ENCODE peak calls at places on chromosome 21, in ten cellular contexts. One of them, this sample, is unnamed.

GRCh38 chr21:37677006-37677405 is 239.3 kb downstream of the KCNJ6 start:
- DNase-seq in heart left ventricle: no peak
- DNase-seq in mucosa of descending colon: no peak
- DNase-seq in heart right ventricle: no peak
- DNase-seq in spleen: no peak
- DNase-seq in Caco-2: no peak
- DNase-seq in CD8-positive, alpha-beta T cell: no peak
- DNase-seq in progenitor cell of endocrine pancreas: no peak
- DNase-seq in fibroblast of the aortic adventitia: no peak
- DNase-seq in dorsolateral prefrontal cortex: no peak
- DNase-seq in this sample: no peak

GRCh38 chr21:33229776-33230517 is at the start of gene IFNAR2:
- DNase-seq in CD8-positive, alpha-beta T cell: peak
- DNase-seq in progenitor cell of endocrine pancreas: peak
- DNase-seq in Caco-2: peak
- DNase-seq in spleen: peak
- DNase-seq in dorsolateral prefrontal cortex: peak
- DNase-seq in mucosa of descending colon: peak
- DNase-seq in heart right ventricle: peak
- DNase-seq in fibroblast of the aortic adventitia: peak
- DNase-seq in heart left ventricle: peak
- DNase-seq in this sample: peak

GRCh38 chr21:35202431-35202830 is 153.3 kb upstream of the RUNX1 start:
- DNase-seq in heart left ventricle: no peak
- DNase-seq in CD8-positive, alpha-beta T cell: no peak
- DNase-seq in mucosa of descending colon: no peak
- DNase-seq in progenitor cell of endocrine pancreas: no peak
- DNase-seq in Caco-2: no peak
- DNase-seq in spleen: no peak
- DNase-seq in heart right ventricle: no peak
- DNase-seq in fibroblast of the aortic adventitia: peak
- DNase-seq in dorsolateral prefrontal cortex: no peak
- DNase-seq in this sample: no peak

GRCh38 chr21:20443558-20444155 is 554.6 kb upstream of the NCAM2 start:
- DNase-seq in progenitor cell of endocrine pancreas: no peak
- DNase-seq in heart left ventricle: no peak
- DNase-seq in fibroblast of the aortic adventitia: no peak
- DNase-seq in heart right ventricle: no peak
- DNase-seq in Caco-2: peak
- DNase-seq in CD8-positive, alpha-beta T cell: no peak
- DNase-seq in dorsolateral prefrontal cortex: no peak
- DNase-seq in spleen: no peak
- DNase-seq in mucosa of descending colon: no peak
- DNase-seq in this sample: no peak

GRCh38 chr21:29656504-29657227 is 283.1 kb downstream of the GRIK1 start:
- DNase-seq in heart left ventricle: no peak
- DNase-seq in fibroblast of the aortic adventitia: peak
- DNase-seq in dorsolateral prefrontal cortex: no peak
- DNase-seq in progenitor cell of endocrine pancreas: no peak
- DNase-seq in heart right ventricle: no peak
- DNase-seq in mucosa of descending colon: no peak
- DNase-seq in spleen: no peak
- DNase-seq in CD8-positive, alpha-beta T cell: no peak
- DNase-seq in Caco-2: no peak
- DNase-seq in this sample: no peak

GRCh38 chr21:33026878-33027400 is 1.2 kb downstream of the OLIG2 start:
- DNase-seq in fibroblast of the aortic adventitia: peak
- DNase-seq in Caco-2: no peak
- DNase-seq in progenitor cell of endocrine pancreas: no peak
- DNase-seq in dorsolateral prefrontal cortex: no peak
- DNase-seq in spleen: no peak
- DNase-seq in heart left ventricle: no peak
- DNase-seq in heart right ventricle: no peak
- DNase-seq in mucosa of descending colon: no peak
- DNase-seq in CD8-positive, alpha-beta T cell: no peak
- DNase-seq in this sample: peak

GRCh38 chr21:34524671-34525601 is 12.9 kb upstream of the KCNE1 start:
- DNase-seq in mucosa of descending colon: no peak
- DNase-seq in Caco-2: peak
- DNase-seq in dorsolateral prefrontal cortex: no peak
- DNase-seq in fibroblast of the aortic adventitia: peak
- DNase-seq in heart left ventricle: no peak
- DNase-seq in CD8-positive, alpha-beta T cell: no peak
- DNase-seq in spleen: no peak
- DNase-seq in progenitor cell of endocrine pancreas: no peak
- DNase-seq in heart right ventricle: no peak
- DNase-seq in this sample: no peak

GRCh38 chr21:26945916-26946315 is 21.0 kb downstream of the ADAMTS5 start:
- DNase-seq in progenitor cell of endocrine pancreas: no peak
- DNase-seq in dorsolateral prefrontal cortex: no peak
- DNase-seq in fibroblast of the aortic adventitia: peak
- DNase-seq in Caco-2: no peak
- DNase-seq in heart left ventricle: no peak
- DNase-seq in heart right ventricle: peak
- DNase-seq in mucosa of descending colon: no peak
- DNase-seq in CD8-positive, alpha-beta T cell: no peak
- DNase-seq in spleen: no peak
- DNase-seq in this sample: no peak

DNA sequence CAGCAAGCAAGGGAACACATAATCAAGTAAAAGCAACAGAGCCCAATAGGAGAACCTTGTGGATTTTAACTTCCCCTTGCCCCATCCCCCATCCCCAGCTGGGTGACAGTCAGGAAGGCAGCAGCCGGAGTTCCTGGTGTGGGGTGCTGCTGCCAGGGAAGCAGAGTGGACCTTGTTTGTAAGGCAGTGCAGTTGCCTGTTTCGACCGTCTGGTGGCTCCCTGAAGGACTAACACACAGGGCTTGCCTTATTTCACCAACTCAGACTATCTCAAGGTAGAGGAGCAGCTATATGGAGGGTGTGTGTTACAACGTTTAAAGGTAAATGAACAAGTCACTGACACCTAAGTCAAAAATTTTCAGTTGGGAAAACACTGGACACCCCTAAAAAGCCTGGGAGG is 6.6 kb downstream of the KRTAP10-8 start:
- DNase-seq in CD8-positive, alpha-beta T cell: no peak
- DNase-seq in fibroblast of the aortic adventitia: peak
- DNase-seq in progenitor cell of endocrine pancreas: no peak
- DNase-seq in heart left ventricle: peak
- DNase-seq in spleen: peak
- DNase-seq in Caco-2: no peak
- DNase-seq in heart right ventricle: peak
- DNase-seq in dorsolateral prefrontal cortex: no peak
- DNase-seq in mucosa of descending colon: peak
- DNase-seq in this sample: no peak
- TF ChIP-seq CTCF in CD8-positive, alpha-beta T cell: no peak
- TF ChIP-seq CTCF in fibroblast of the aortic adventitia: peak
- TF ChIP-seq CTCF in progenitor cell of endocrine pancreas: peak
- TF ChIP-seq CTCF in heart left ventricle: peak
- TF ChIP-seq CTCF in spleen: peak
- TF ChIP-seq CTCF in Caco-2: no peak
- TF ChIP-seq CTCF in heart right ventricle: peak
- TF ChIP-seq CTCF in dorsolateral prefrontal cortex: no peak
- TF ChIP-seq CTCF in mucosa of descending colon: peak
- TF ChIP-seq CTCF in this sample: peak

GRCh38 chr21:42535602-42536171 is 22.0 kb downstream of the SLC37A1 start:
- DNase-seq in CD8-positive, alpha-beta T cell: no peak
- DNase-seq in dorsolateral prefrontal cortex: no peak
- DNase-seq in mucosa of descending colon: peak
- DNase-seq in heart right ventricle: no peak
- DNase-seq in spleen: peak
- DNase-seq in fibroblast of the aortic adventitia: no peak
- DNase-seq in Caco-2: no peak
- DNase-seq in heart left ventricle: no peak
- DNase-seq in progenitor cell of endocrine pancreas: no peak
- DNase-seq in this sample: peak

GRCh38 chr21:42538479-42539275 is 25.0 kb downstream of the SLC37A1 start:
- DNase-seq in Caco-2: no peak
- DNase-seq in heart left ventricle: no peak
- DNase-seq in heart right ventricle: no peak
- DNase-seq in progenitor cell of endocrine pancreas: no peak
- DNase-seq in spleen: no peak
- DNase-seq in fibroblast of the aortic adventitia: no peak
- DNase-seq in dorsolateral prefrontal cortex: no peak
- DNase-seq in mucosa of descending colon: no peak
- DNase-seq in CD8-positive, alpha-beta T cell: no peak
- DNase-seq in this sample: no peak

GRCh38 chr21:42536601-42537000 is 22.9 kb downstream of the SLC37A1 start:
- DNase-seq in CD8-positive, alpha-beta T cell: no peak
- DNase-seq in heart right ventricle: no peak
- DNase-seq in spleen: no peak
- DNase-seq in Caco-2: no peak
- DNase-seq in progenitor cell of endocrine pancreas: no peak
- DNase-seq in fibroblast of the aortic adventitia: no peak
- DNase-seq in dorsolateral prefrontal cortex: no peak
- DNase-seq in mucosa of descending colon: no peak
- DNase-seq in heart left ventricle: no peak
- DNase-seq in this sample: no peak

GRCh38 chr21:42539342-42539741 is 25.7 kb downstream of the SLC37A1 start:
- DNase-seq in CD8-positive, alpha-beta T cell: no peak
- DNase-seq in mucosa of descending colon: no peak
- DNase-seq in spleen: no peak
- DNase-seq in Caco-2: no peak
- DNase-seq in heart right ventricle: no peak
- DNase-seq in heart left ventricle: no peak
- DNase-seq in progenitor cell of endocrine pancreas: no peak
- DNase-seq in dorsolateral prefrontal cortex: no peak
- DNase-seq in fibroblast of the aortic adventitia: no peak
- DNase-seq in this sample: no peak

GRCh38 chr21:42537106-42537742 is 23.6 kb downstream of the SLC37A1 start:
- DNase-seq in progenitor cell of endocrine pancreas: no peak
- DNase-seq in dorsolateral prefrontal cortex: no peak
- DNase-seq in spleen: no peak
- DNase-seq in heart left ventricle: no peak
- DNase-seq in CD8-positive, alpha-beta T cell: no peak
- DNase-seq in fibroblast of the aortic adventitia: no peak
- DNase-seq in Caco-2: peak
- DNase-seq in heart right ventricle: no peak
- DNase-seq in mucosa of descending colon: no peak
- DNase-seq in this sample: peak
- TF ChIP-seq CTCF in progenitor cell of endocrine pancreas: peak
- TF ChIP-seq CTCF in dorsolateral prefrontal cortex: peak
- TF ChIP-seq CTCF in spleen: peak
- TF ChIP-seq CTCF in heart left ventricle: peak
- TF ChIP-seq CTCF in CD8-positive, alpha-beta T cell: no peak
- TF ChIP-seq CTCF in fibroblast of the aortic adventitia: peak
- TF ChIP-seq CTCF in Caco-2: peak
- TF ChIP-seq CTCF in heart right ventricle: no peak
- TF ChIP-seq CTCF in mucosa of descending colon: no peak
- TF ChIP-seq CTCF in this sample: peak

GRCh38 chr21:16004523-16004922 is 274.7 kb downstream of the USP25 start:
- DNase-seq in fibroblast of the aortic adventitia: no peak
- DNase-seq in CD8-positive, alpha-beta T cell: no peak
- DNase-seq in spleen: no peak
- DNase-seq in Caco-2: no peak
- DNase-seq in heart left ventricle: no peak
- DNase-seq in progenitor cell of endocrine pancreas: no peak
- DNase-seq in mucosa of descending colon: no peak
- DNase-seq in dorsolateral prefrontal cortex: no peak
- DNase-seq in heart right ventricle: no peak
- DNase-seq in this sample: no peak

GRCh38 chr21:15999741-16000140 is 270.0 kb downstream of the USP25 start:
- DNase-seq in fibroblast of the aortic adventitia: no peak
- DNase-seq in CD8-positive, alpha-beta T cell: no peak
- DNase-seq in spleen: no peak
- DNase-seq in progenitor cell of endocrine pancreas: no peak
- DNase-seq in mucosa of descending colon: no peak
- DNase-seq in dorsolateral prefrontal cortex: no peak
- DNase-seq in heart right ventricle: no peak
- DNase-seq in heart left ventricle: no peak
- DNase-seq in Caco-2: no peak
- DNase-seq in this sample: no peak

GRCh38 chr21:16007933-16008332 is 278.2 kb downstream of the USP25 start:
- DNase-seq in mucosa of descending colon: no peak
- DNase-seq in heart right ventricle: no peak
- DNase-seq in heart left ventricle: no peak
- DNase-seq in dorsolateral prefrontal cortex: no peak
- DNase-seq in progenitor cell of endocrine pancreas: no peak
- DNase-seq in fibroblast of the aortic adventitia: no peak
- DNase-seq in spleen: no peak
- DNase-seq in Caco-2: no peak
- DNase-seq in CD8-positive, alpha-beta T cell: no peak
- DNase-seq in this sample: no peak

GRCh38 chr21:16004121-16004520 is 274.3 kb downstream of the USP25 start:
- DNase-seq in mucosa of descending colon: no peak
- DNase-seq in spleen: no peak
- DNase-seq in heart right ventricle: no peak
- DNase-seq in heart left ventricle: no peak
- DNase-seq in fibroblast of the aortic adventitia: peak
- DNase-seq in dorsolateral prefrontal cortex: no peak
- DNase-seq in progenitor cell of endocrine pancreas: no peak
- DNase-seq in Caco-2: no peak
- DNase-seq in CD8-positive, alpha-beta T cell: no peak
- DNase-seq in this sample: no peak

DNA sequence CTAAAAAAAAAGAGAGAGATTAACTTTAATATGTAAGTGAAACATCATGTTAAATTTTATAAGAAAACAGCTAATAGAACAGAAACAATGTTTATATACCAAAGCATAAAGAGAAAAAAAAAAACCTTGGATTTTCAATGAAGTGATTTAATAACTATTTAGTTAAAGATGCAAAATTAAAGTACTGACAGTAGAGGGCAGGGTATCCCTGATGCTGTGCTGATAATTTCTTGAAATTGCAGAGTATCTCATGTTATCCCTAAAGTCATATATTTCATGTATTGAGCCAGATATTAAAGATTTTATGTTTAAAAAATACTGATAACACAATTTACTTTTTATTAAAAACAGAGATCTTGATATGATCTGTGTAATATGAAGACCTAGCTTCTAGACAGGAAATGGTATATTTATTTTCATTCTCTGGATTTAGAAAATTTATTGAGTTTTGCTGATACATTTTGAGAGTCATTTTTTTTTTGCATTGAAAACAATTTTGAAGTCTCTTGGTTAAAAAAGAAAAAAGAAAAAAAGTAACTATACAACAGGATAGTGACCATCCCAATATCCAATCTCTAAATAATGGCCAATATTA is 273.2 kb downstream of the USP25 start:
- DNase-seq in heart right ventricle: no peak
- DNase-seq in CD8-positive, alpha-beta T cell: no peak
- DNase-seq in Caco-2: no peak
- DNase-seq in fibroblast of the aortic adventitia: peak
- DNase-seq in progenitor cell of endocrine pancreas: no peak
- DNase-seq in spleen: no peak
- DNase-seq in heart left ventricle: no peak
- DNase-seq in dorsolateral prefrontal cortex: no peak
- DNase-seq in mucosa of descending colon: no peak
- DNase-seq in this sample: no peak
- TF ChIP-seq CTCF in heart right ventricle: no peak
- TF ChIP-seq CTCF in CD8-positive, alpha-beta T cell: no peak
- TF ChIP-seq CTCF in Caco-2: peak
- TF ChIP-seq CTCF in fibroblast of the aortic adventitia: peak
- TF ChIP-seq CTCF in progenitor cell of endocrine pancreas: peak
- TF ChIP-seq CTCF in spleen: no peak
- TF ChIP-seq CTCF in heart left ventricle: peak
- TF ChIP-seq CTCF in dorsolateral prefrontal cortex: peak
- TF ChIP-seq CTCF in mucosa of descending colon: no peak
- TF ChIP-seq CTCF in this sample: no peak

DNA sequence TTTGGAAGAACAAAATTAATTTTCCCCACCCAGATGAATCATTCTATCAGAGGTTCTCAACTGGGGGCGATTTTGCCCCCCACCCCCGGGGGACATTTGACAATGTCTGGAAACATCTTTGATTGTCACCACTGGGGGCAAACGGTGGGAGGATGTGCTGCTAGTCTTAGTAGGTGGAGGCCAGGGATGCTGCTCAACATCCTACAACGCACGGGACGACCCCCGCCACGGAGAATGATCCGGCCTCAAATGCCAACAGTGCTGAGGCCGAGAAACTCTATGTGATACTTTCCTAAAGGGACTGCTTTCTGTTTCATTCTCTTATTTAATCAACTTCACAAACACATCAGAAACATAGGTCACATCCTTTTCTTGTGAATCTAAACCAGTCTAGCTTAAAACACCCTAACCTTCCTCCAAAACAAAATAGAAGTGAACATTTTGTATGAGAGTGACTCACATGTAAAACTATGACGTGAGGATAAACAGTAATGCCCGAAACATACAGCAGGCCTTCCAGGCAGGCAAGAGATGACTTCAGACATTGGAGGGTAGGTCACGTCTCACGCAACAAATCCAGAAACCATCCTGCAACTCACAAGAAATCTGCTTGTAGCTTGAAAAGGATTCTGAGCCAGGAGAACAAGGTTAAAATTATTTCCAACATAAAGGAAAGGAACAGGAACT is 37.2 kb upstream of the ETS2 start:
- DNase-seq in heart right ventricle: no peak
- DNase-seq in spleen: no peak
- DNase-seq in Caco-2: no peak
- DNase-seq in CD8-positive, alpha-beta T cell: peak
- DNase-seq in mucosa of descending colon: no peak
- DNase-seq in progenitor cell of endocrine pancreas: no peak
- DNase-seq in fibroblast of the aortic adventitia: peak
- DNase-seq in dorsolateral prefrontal cortex: no peak
- DNase-seq in heart left ventricle: no peak
- DNase-seq in this sample: peak
- TF ChIP-seq CTCF in heart right ventricle: no peak
- TF ChIP-seq CTCF in spleen: no peak
- TF ChIP-seq CTCF in Caco-2: no peak
- TF ChIP-seq CTCF in CD8-positive, alpha-beta T cell: no peak
- TF ChIP-seq CTCF in mucosa of descending colon: no peak
- TF ChIP-seq CTCF in progenitor cell of endocrine pancreas: no peak
- TF ChIP-seq CTCF in fibroblast of the aortic adventitia: no peak
- TF ChIP-seq CTCF in dorsolateral prefrontal cortex: no peak
- TF ChIP-seq CTCF in heart left ventricle: no peak
- TF ChIP-seq CTCF in this sample: no peak

This sample was measured in GM13977.